ENCODE peak calls at places on chromosome 22, in five cellular contexts. U, E, N, D and H are unnamed samples.

GRCh38 chr22:43226368-43226979 is 39.5 kb upstream of the TTLL12 start:
- DNase-seq in U (no peak), E (no peak), N (peak; percentile 20), D (peak; percentile 55), H (no peak)

GRCh38 chr22:20805972-20806471 is 32.1 kb downstream of the SERPIND1 start:
- DNase-seq in E (no peak), D (peak; percentile 67), N (no peak), U (no peak), H (peak; percentile 48)

GRCh38 chr22:31139866-31140716 is at the start of gene PLA2G3:
- DNase-seq in U (no peak), N (peak; percentile 87), E (no peak), D (peak; percentile 27), H (peak; percentile 68)

GRCh38 chr22:42114721-42115120 is 15.9 kb downstream of the CYP2D6 start:
- DNase-seq in N (no peak), U (no peak), E (no peak), D (peak; percentile 24), H (peak; percentile 26)

GRCh38 chr22:37014835-37015586 is 4.2 kb downstream of the TST start:
- DNase-seq in D (no peak), E (no peak), N (no peak), U (no peak), H (peak; percentile 15)

GRCh38 chr22:35630387-35630793 is 13.3 kb upstream of the MB start:
- DNase-seq in E (no peak), U (no peak), D (peak; percentile 83), N (no peak), H (peak; percentile 67)

GRCh38 chr22:42891008-42891407 is 33.9 kb upstream of the ARFGAP3 start:
- DNase-seq in D (no peak), E (no peak), N (no peak), U (no peak), H (no peak)

GRCh38 chr22:45083659-45084305 is 74.0 kb upstream of the PHF21B start:
- DNase-seq in N (no peak), D (peak; percentile 61), E (peak; percentile 23), U (no peak), H (peak; percentile 11)

GRCh38 chr22:29722151-29722550 is 2.3 kb downstream of the CABP7 start:
- DNase-seq in U (no peak), N (no peak), E (no peak), D (peak; percentile 30), H (no peak)

GRCh38 chr22:45425101-45425500 is 11.6 kb downstream of the RIBC2 start:
- DNase-seq in E (no peak), D (no peak), N (no peak), U (no peak), H (peak; percentile 35)

GRCh38 chr22:32469799-32470212 is 4.8 kb upstream of the FBXO7 start:
- DNase-seq in N (no peak), U (no peak), D (peak; percentile 71), E (no peak), H (peak; percentile 76)

GRCh38 chr22:35978889-35979288 is 49.7 kb downstream of the RBFOX2 start:
- DNase-seq in E (no peak), U (no peak), N (no peak), D (no peak), H (no peak)

GRCh38 chr22:37148031-37148651 is 1.6 kb downstream of the IL2RB start:
- DNase-seq in N (no peak), E (no peak), D (no peak), U (no peak), H (no peak)

GRCh38 chr22:47047321-47048122 is 285.1 kb downstream of the TBC1D22A start:
- DNase-seq in E (no peak), N (no peak), D (no peak), U (no peak), H (no peak)

GRCh38 chr22:20799449-20799848 is 25.5 kb downstream of the SERPIND1 start:
- DNase-seq in E (no peak), D (no peak), N (no peak), U (no peak), H (no peak)

GRCh38 chr22:45094826-45095225 is 68.9 kb upstream of the NUP50 start:
- DNase-seq in D (no peak), E (no peak), U (no peak), N (no peak), H (no peak)

GRCh38 chr22:35313311-35314121 is 13.8 kb downstream of the TOM1 start:
- DNase-seq in D (peak; percentile 96), E (no peak), N (peak; percentile 60), U (no peak), H (peak; percentile 80)

GRCh38 chr22:20422965-20423635 is 14.5 kb downstream of the SCARF2 start:
- DNase-seq in D (no peak), E (no peak), U (no peak), N (no peak), H (no peak)